ENCODE peak calls at places on chromosome 11, in five cellular contexts. P is tibial nerve, L is Peyer's patch, R is K562, I is dorsolateral prefrontal cortex. W is an unnamed sample.

GRCh38 chr11:94968334-94968958 is 4.9 kb downstream of the CWC15 start:
- DNase-seq in P (no peak), L (no peak), R (no peak), I (no peak), W (peak)

GRCh38 chr11:15705886-15706285 is 591.2 kb downstream of the INSC start:
- DNase-seq in P (no peak), L (no peak), R (no peak), I (no peak), W (no peak)

GRCh38 chr11:96341237-96342130 is 1.5 kb downstream of the MAML2 start:
- DNase-seq in P (no peak), L (peak), R (peak), I (no peak), W (peak)

GRCh38 chr11:132318421-132319157 is 948.2 kb downstream of the NTM start:
- DNase-seq in P (no peak), L (no peak), R (no peak), I (no peak), W (peak)

GRCh38 chr11:65773784-65774411 is 6.9 kb downstream of the AP5B1 start:
- DNase-seq in P (no peak), L (no peak), R (no peak), I (no peak), W (no peak)

GRCh38 chr11:29272019-29272654 is 744.7 kb downstream of the KCNA4 start:
- DNase-seq in P (no peak), L (no peak), R (no peak), I (no peak), W (peak)

GRCh38 chr11:36581536-36581935 is 12.8 kb upstream of the IFTAP start:
- DNase-seq in P (no peak), L (no peak), R (no peak), I (no peak), W (no peak)

GRCh38 chr11:73316422-73316821 is 8.3 kb downstream of the ARHGEF17 start:
- DNase-seq in P (no peak), L (no peak), R (no peak), I (no peak), W (no peak)

GRCh38 chr11:32829680-32830412 is at the start of gene PRRG4:
- DNase-seq in P (peak), L (peak), R (no peak), I (no peak), W (peak)

GRCh38 chr11:73198677-73199076 is 19.4 kb upstream of the P2RY2 start:
- DNase-seq in P (no peak), L (peak), R (no peak), I (no peak), W (no peak)

GRCh38 chr11:8258289-8258688 is 5.4 kb downstream of the LMO1 start:
- DNase-seq in P (no peak), L (peak), R (no peak), I (no peak), W (no peak)

GRCh38 chr11:9639099-9639498 is 24.8 kb upstream of the SWAP70 start:
- DNase-seq in P (peak), L (peak), R (no peak), I (no peak), W (no peak)

GRCh38 chr11:32893091-32893946 is 708 bp downstream of the QSER1 start:
- DNase-seq in P (peak), L (peak), R (peak), I (peak), W (peak)

GRCh38 chr11:6568191-6568918 is 35.1 kb downstream of the RRP8 start:
- DNase-seq in P (no peak), L (no peak), R (peak), I (no peak), W (peak)

GRCh38 chr11:210122-210802 is 2.8 kb downstream of the RIC8A start:
- DNase-seq in P (no peak), L (no peak), R (no peak), I (peak), W (peak)

GRCh38 chr11:108647701-108648527 is 17.0 kb upstream of the DDX10 start:
- DNase-seq in P (no peak), L (peak), R (peak), I (no peak), W (peak)

GRCh38 chr11:66579017-66579606 is 10.7 kb upstream of the CTSF start:
- DNase-seq in P (peak), L (peak), R (peak), I (peak), W (peak)

GRCh38 chr11:83663446-83663845 is 377.3 kb upstream of the CCDC90B start:
- DNase-seq in P (no peak), L (no peak), R (no peak), I (no peak), W (peak)

GRCh38 chr11:128642571-128642970 is 51.3 kb upstream of the FLI1 start:
- DNase-seq in P (no peak), L (no peak), R (no peak), I (no peak), W (no peak)

GRCh38 chr11:116413861-116414260 is 358.9 kb downstream of the BUD13 start:
- DNase-seq in P (no peak), L (no peak), R (no peak), I (no peak), W (no peak)

GRCh38 chr11:3954448-3955298 is 99.2 kb downstream of the STIM1 start:
- DNase-seq in P (no peak), L (no peak), R (peak), I (no peak), W (peak)

GRCh38 chr11:118290923-118291322 is 13.6 kb upstream of the CD3E start:
- DNase-seq in P (no peak), L (no peak), R (no peak), I (no peak), W (peak)
- TF ChIP-seq CTCF in P (peak), L (no peak), R (peak), I (no peak), W (peak)

GRCh38 chr11:72042059-72042425 is 38.3 kb downstream of the NUMA1 start:
- DNase-seq in P (no peak), L (no peak), R (no peak), I (no peak), W (no peak)
- H3K27ac ChIP-seq in P (peak), L (peak), R (no peak), I (peak), W (peak)

GRCh38 chr11:77193167-77193566 is 65.1 kb downstream of the MYO7A start:
- DNase-seq in P (no peak), L (no peak), R (no peak), I (no peak), W (no peak)

GRCh38 chr11:77193915-77194830 is 66.1 kb downstream of the MYO7A start:
- DNase-seq in P (no peak), L (no peak), R (no peak), I (no peak), W (no peak)

GRCh38 chr11:77191429-77191822 is 63.4 kb downstream of the MYO7A start:
- DNase-seq in P (no peak), L (no peak), R (peak), I (no peak), W (no peak)

GRCh38 chr11:77190331-77191075 is 62.5 kb downstream of the MYO7A start:
- DNase-seq in P (no peak), L (no peak), R (no peak), I (no peak), W (no peak)

GRCh38 chr11:77191823-77192495 is 63.9 kb downstream of the MYO7A start:
- DNase-seq in P (no peak), L (peak), R (peak), I (no peak), W (peak)
- TF ChIP-seq CTCF in P (peak), L (no peak), R (peak), I (peak), W (peak)

GRCh38 chr11:123559418-123559817 is 95.0 kb downstream of the SCN3B start:
- DNase-seq in P (no peak), L (no peak), R (no peak), I (no peak), W (no peak)

GRCh38 chr11:123561046-123561781 is 93.2 kb downstream of the SCN3B start:
- DNase-seq in P (no peak), L (no peak), R (peak), I (peak), W (no peak)

GRCh38 chr11:123558536-123559315 is 95.7 kb downstream of the SCN3B start:
- DNase-seq in P (no peak), L (no peak), R (no peak), I (no peak), W (no peak)

GRCh38 chr11:123562166-123562565 is 92.3 kb downstream of the SCN3B start:
- DNase-seq in P (no peak), L (no peak), R (no peak), I (no peak), W (no peak)

GRCh38 chr11:123560001-123560400 is 94.4 kb downstream of the SCN3B start:
- DNase-seq in P (no peak), L (no peak), R (no peak), I (peak), W (no peak)
- H3K27ac ChIP-seq in P (peak), L (no peak), R (no peak), I (peak), W (no peak)

DNA sequence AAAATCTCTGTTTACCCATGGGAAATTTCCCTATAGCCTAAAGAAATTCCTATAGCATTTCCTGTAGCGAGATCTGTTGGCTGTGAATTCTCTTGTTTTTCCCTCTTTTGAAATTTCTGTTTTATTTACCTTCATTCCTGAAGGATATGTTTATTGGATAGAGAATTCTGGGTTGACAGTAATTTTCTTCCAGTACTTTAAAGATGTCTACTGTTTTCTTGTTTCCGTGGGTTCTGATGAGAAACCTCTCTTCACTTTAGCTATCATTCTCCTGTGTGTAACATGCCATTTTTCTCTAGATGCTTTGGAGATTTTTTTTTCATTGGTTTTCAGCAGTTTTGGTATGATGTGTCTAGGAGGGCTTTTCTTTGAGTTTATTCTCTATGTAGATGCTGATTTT is 77.5 kb upstream of the SORL1-AS1 start:
- DNase-seq in P (no peak), L (no peak), R (no peak), I (no peak), W (no peak)
- TF ChIP-seq CTCF in P (no peak), L (no peak), R (no peak), I (no peak), W (no peak)

DNA sequence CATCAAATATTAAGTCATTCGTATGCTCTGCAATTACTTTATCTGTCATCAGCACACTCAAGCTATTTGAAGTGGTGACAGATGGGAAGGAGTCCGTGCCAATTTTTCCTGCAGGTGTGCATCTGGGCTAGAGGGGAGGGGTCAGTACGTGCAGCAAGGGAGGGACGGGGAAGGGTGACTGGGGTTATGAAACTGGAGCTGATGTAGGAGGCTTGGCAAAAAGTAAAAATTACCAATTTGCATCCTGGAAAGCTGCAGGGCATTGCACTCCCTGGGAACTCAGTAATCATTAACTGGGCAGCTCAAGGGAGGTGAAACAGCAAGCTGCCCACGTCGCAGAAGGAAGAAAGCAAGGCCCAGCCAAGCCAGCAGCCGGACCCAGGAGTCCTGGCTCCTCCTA is 87.1 kb upstream of the TMEM45B start:
- DNase-seq in P (no peak), L (no peak), R (no peak), I (no peak), W (no peak)
- H3K27ac ChIP-seq in P (no peak), L (no peak), R (no peak), I (no peak), W (peak)

GRCh38 chr11:70252844-70253243 is 17.6 kb upstream of the PPFIA1 start:
- DNase-seq in P (no peak), L (no peak), R (no peak), I (no peak), W (no peak)

GRCh38 chr11:70250876-70251275 is 19.6 kb upstream of the PPFIA1 start:
- DNase-seq in P (no peak), L (no peak), R (no peak), I (no peak), W (no peak)

GRCh38 chr11:70251583-70252285 is 18.8 kb upstream of the PPFIA1 start:
- DNase-seq in P (no peak), L (no peak), R (no peak), I (no peak), W (no peak)

DNA sequence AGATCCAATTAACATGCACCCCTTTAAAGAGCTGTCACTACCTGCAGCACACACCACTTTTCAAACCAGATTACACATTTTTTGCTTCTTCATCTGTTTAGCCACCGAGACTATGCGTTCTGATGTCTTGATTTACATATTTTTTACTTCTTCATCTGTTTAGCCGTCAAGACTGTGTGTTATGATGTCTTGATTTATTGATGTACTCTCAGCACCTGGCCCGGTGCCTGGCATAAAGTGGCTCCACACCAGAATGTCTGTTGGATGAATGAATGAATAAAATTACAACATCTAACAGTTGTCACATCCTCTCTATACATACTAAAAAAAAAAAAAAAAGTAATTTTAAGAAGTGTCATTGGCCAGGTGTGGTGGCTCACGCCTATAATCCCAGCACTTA is 14.8 kb upstream of the PPFIA1 start:
- DNase-seq in P (no peak), L (no peak), R (no peak), I (no peak), W (no peak)
- TF ChIP-seq CTCF in P (no peak), L (no peak), R (no peak), I (no peak), W (no peak)

W was measured in RWPE1.